ENCODE peak calls at places on chromosomes 6 and 20, in seven cellular contexts. Z is MCF 10A, P is GM10248, W is AG09319, T is B cell, J is IMR-90, D is GM20000. Q is an unnamed sample.

GRCh38 chr20:61771805-61772350 is 293.8 kb downstream of the TAF4 start:
- DNase-seq in J (no peak), D (no peak), W (no peak), T (no peak), Z (no peak), P (no peak), Q (no peak)

GRCh38 chr6:158668707-158669103 is 18.9 kb downstream of the SYTL3 start:
- DNase-seq in P (no peak), T (no peak), W (no peak), D (no peak), J (no peak), Z (no peak), Q (no peak)

GRCh38 chr6:41470341-41471063 is 75.7 kb upstream of the FOXP4 start:
- DNase-seq in W (no peak), P (no peak), T (no peak), J (no peak), D (no peak), Z (peak), Q (no peak)

GRCh38 chr20:36847009-36847709 is 28.8 kb upstream of the TLDC2 start:
- DNase-seq in Z (peak), T (no peak), W (peak), P (no peak), D (no peak), J (peak), Q (no peak)

GRCh38 chr6:125220712-125221111 is 67.1 kb downstream of the TPD52L1 start:
- DNase-seq in T (no peak), Z (no peak), D (no peak), J (peak), W (no peak), P (no peak), Q (no peak)

GRCh38 chr20:7094438-7094997 is 327.0 kb downstream of the BMP2 start:
- DNase-seq in T (no peak), P (no peak), Z (peak), D (peak), J (peak), W (no peak), Q (no peak)

GRCh38 chr20:59018817-59019216 is 412 bp upstream of the TUBB1 start:
- DNase-seq in T (peak), J (no peak), Z (no peak), P (no peak), D (no peak), W (no peak), Q (no peak)

GRCh38 chr6:44053760-44054556 is 73.3 kb downstream of the MRPL14 start:
- DNase-seq in D (no peak), J (peak), W (peak), T (no peak), Z (peak), P (no peak), Q (no peak)

GRCh38 chr20:33262658-33263065 is 20.4 kb upstream of the BPIFB1 start:
- DNase-seq in Z (peak), D (no peak), W (peak), T (no peak), J (peak), P (no peak), Q (no peak)

GRCh38 chr6:91045152-91045551 is 458.3 kb upstream of the MAP3K7 start:
- DNase-seq in Z (peak), T (no peak), D (no peak), J (no peak), W (no peak), P (no peak), Q (no peak)

GRCh38 chr20:31869942-31870702 is at the start of the genes DUSP15 and TTLL9:
- DNase-seq in J (no peak), Z (no peak), P (no peak), D (peak), T (no peak), W (no peak), Q (no peak)

GRCh38 chr20:51249215-51249614 is 226.3 kb upstream of the KCNG1 start:
- DNase-seq in W (no peak), Z (no peak), P (no peak), T (no peak), D (no peak), J (peak), Q (no peak)

GRCh38 chr6:121584591-121585369 is 149.3 kb downstream of the GJA1 start:
- DNase-seq in D (no peak), T (no peak), W (no peak), P (no peak), J (peak), Z (no peak), Q (no peak)

GRCh38 chr6:142810952-142811514 is 133.9 kb downstream of the HIVEP2 start:
- DNase-seq in Z (no peak), D (no peak), J (peak), P (no peak), W (peak), T (no peak), Q (no peak)

GRCh38 chr6:8047466-8048292 is 16.5 kb downstream of the BLOC1S5 start:
- DNase-seq in J (peak), Z (peak), P (no peak), W (no peak), D (no peak), T (no peak), Q (no peak)

GRCh38 chr6:7381092-7381491 is 8.4 kb downstream of the CAGE1 start:
- DNase-seq in J (no peak), D (no peak), W (no peak), P (no peak), T (no peak), Z (no peak), Q (no peak)

GRCh38 chr20:6075428-6076219 is 21.8 kb upstream of the LRRN4 start:
- DNase-seq in P (no peak), Z (no peak), D (no peak), T (no peak), J (no peak), W (no peak), Q (no peak)

GRCh38 chr6:90233994-90234393 is 62.6 kb downstream of the BACH2 start:
- DNase-seq in D (no peak), T (no peak), J (no peak), W (no peak), P (no peak), Z (no peak), Q (no peak)

GRCh38 chr6:108564178-108564577 is 3.5 kb downstream of the FOXO3 start:
- DNase-seq in J (peak), Z (peak), D (no peak), P (no peak), T (no peak), W (peak), Q (peak)

GRCh38 chr6:77313595-77313994 is 149.7 kb downstream of the HTR1B start:
- DNase-seq in P (no peak), W (no peak), J (no peak), D (no peak), T (no peak), Z (no peak), Q (no peak)

GRCh38 chr6:87702589-87702945 is 534 bp upstream of the AKIRIN2 start:
- DNase-seq in W (no peak), J (peak), D (no peak), T (no peak), P (no peak), Z (peak), Q (no peak)

DNA sequence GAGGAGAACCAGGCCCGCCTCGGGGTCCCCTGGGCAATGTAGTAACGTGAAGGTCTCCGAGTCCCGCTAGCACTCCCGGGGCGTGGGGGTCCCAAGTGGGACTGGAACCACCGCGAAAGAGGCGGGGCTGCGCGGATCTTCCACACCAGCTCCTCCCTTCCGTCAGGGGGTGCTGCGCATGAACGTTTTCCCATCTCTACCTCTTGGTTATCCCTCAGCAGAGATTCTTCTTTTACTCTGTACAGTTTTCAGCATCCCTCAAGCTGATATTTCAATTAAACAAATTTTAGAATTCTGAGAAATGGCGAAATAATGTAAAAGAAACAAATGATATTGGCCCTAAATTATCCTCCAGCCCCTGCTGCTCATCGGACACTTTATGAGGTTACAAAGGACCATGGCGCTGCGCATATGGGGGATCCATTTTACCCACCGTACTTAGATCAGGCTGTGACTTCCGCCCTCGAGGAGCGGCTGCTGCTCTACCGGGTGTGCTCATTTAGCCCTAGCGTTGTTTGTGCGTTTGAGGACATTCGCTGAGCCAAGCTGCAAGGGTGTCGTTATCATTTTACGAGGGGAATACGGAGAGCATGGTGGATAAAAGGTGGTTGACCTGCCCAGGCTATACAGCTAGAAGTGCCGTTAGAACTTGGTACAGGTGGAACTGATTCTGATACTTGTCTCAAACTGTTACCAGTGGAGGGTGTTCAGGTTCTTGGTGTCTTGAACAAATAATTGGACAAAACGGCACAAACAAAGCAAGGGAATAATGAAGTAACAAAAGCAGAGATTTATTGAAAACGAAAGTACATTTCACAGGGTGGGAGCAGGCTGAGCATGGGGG is 75.2 kb upstream of the CHD6 start:
- DNase-seq in T (peak), D (peak), J (peak), P (peak), W (peak), Z (peak), Q (peak)
- TF ChIP-seq CTCF in T (peak), D (no peak), J (peak), P (peak), W (peak), Z (peak), Q (peak)

DNA sequence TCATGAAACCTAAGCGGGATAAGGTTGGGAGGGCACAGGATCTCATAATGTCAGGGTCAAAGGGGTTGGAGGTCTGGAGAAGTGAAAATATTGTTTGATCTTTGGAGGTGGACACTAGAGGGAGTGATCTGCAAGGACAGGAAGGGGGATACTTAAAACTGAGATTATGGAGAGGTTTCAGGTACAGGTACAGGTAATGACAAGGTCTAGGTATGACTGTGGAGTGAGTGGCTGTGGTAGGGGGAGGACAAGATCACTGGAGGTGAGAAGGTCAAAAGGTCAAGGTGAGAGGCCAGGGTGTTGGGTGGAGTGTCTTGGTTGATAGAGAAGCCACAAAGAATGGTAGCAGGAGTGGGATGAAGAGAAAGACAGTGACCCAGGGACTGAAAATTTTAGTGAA is 16.8 kb upstream of the NOTCH4 start:
- DNase-seq in T (no peak), P (no peak), Z (no peak), D (no peak), J (no peak), W (no peak), Q (no peak)
- TF ChIP-seq CTCF in T (no peak), P (no peak), Z (no peak), D (no peak), J (no peak), W (no peak), Q (no peak)

GRCh38 chr20:62979310-62979709 is 26.8 kb downstream of the SLC17A9 start:
- DNase-seq in Z (no peak), D (no peak), T (no peak), J (no peak), P (no peak), W (no peak), Q (no peak)
- TF ChIP-seq CTCF in Z (no peak), D (no peak), T (no peak), J (no peak), P (no peak), W (no peak), Q (peak)

GRCh38 chr20:1857403-1857941 is 37.7 kb upstream of the SIRPA start:
- DNase-seq in Z (no peak), T (no peak), J (no peak), D (no peak), W (no peak), P (no peak), Q (no peak)
- TF ChIP-seq CTCF in Z (no peak), T (no peak), J (no peak), D (no peak), W (no peak), P (no peak), Q (no peak)

DNA sequence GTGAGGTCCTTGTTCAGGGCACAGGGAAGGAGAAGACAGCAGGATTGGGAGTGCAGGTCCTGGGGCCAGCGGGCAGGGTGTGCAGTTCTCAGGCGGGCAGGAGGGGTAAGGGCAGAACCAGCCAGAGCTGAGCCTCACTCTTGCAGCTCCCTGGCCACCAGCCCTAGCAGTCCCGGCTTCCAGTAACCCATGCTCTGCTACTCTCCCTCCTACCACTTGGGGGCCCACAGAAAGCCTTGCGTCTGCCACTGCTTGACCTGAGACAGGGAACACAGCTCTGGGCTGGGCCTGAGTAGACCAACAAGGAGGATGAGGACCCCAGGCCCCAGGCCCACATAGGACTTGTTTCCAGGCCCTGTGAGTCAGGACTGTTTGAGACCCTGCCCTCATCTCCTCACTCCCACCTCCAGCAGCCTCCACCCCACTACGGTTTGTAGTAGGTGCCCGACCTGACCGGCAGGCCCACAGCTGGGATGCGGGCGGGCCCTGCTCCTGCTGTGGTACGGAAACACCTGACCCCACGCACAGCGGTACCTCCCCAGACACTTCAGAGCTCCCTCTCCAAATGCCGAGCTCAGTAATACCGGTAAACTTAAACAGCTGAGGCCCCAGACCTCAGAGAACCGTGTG is 39.2 kb downstream of the KCNK5 start:
- DNase-seq in T (no peak), Z (peak), J (peak), W (no peak), D (peak), P (peak), Q (no peak)
- TF ChIP-seq CTCF in T (peak), Z (peak), J (no peak), W (peak), D (peak), P (peak), Q (peak)

DNA sequence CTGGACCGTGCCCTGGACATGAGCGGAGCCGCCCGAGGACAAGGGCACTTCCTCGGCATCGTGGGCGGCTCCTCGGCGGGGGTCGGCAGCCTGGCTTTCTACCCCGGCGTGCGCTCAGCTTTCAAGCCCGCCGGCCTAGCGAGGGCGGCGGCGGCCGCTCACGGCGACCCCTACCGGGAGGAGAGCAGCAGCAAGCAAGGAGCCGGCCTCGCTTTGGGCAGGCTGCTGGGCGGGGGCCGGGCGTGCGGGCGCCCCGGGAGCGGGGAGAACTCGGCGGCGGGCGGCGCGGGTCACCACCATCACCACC is 6.7 kb downstream of the PRDM13 start:
- DNase-seq in D (peak), Z (no peak), T (no peak), J (peak), W (no peak), P (peak), Q (no peak)
- TF ChIP-seq CTCF in D (peak), Z (no peak), T (peak), J (peak), W (peak), P (peak), Q (peak)

DNA sequence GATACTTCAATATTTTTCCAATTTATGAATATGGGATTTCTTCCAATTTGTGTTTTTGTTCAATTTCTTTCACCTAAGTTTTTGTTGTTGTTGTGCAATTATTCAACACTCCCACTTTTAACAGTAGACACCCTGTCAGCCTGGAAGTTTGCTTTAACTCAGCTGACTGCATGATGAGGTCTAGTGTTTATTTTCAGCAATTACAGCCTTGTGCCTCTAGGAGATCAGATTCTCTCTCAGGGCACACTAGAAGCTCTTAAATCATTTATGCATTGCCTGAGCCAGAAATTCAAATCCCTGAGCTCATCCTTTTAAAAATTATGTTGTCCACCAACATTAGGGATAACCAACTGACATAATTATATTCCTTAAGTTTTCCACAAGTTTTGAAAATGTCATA is 85.7 kb downstream of the MRAP2 start:
- DNase-seq in J (peak), T (no peak), W (no peak), Z (no peak), D (no peak), P (no peak), Q (no peak)
- TF ChIP-seq CTCF in J (no peak), T (no peak), W (no peak), Z (no peak), D (no peak), P (no peak), Q (no peak)

Q was measured in GM12864.